ENCODE peak calls at places on chromosome 22, in seven cellular contexts. B is cardiac muscle cell; S is CD4-positive, alpha-beta memory T cell; U is fibroblast of lung; G is adrenal gland; R is PC-3; V is psoas muscle. K is an unnamed sample. For H3K9me3, the result is how much of the 10 kb centered on the place peaks cover.

GRCh38 chr22:26995222-26995621 is 337.8 kb downstream of the MIAT start:
- DNase-seq in B (no peak), S (no peak), U (no peak), G (no peak), R (no peak), V (no peak), K (no peak)

GRCh38 chr22:40419718-40420117 is 49.3 kb downstream of the SGSM3 start:
- DNase-seq in B (no peak), S (no peak), U (no peak), G (no peak), R (no peak), V (no peak), K (no peak)

GRCh38 chr22:44971651-44972362 is 38.0 kb downstream of the PHF21B start:
- DNase-seq in B (no peak), S (no peak), U (no peak), G (no peak), R (no peak), V (no peak), K (no peak)

GRCh38 chr22:38464992-38465672 is 2.8 kb upstream of the KDELR3 start:
- DNase-seq in B (no peak), S (no peak), U (no peak), G (no peak), R (no peak), V (no peak), K (no peak)

GRCh38 chr22:30270841-30271240 is 4.2 kb upstream of the OSM start:
- DNase-seq in B (no peak), S (no peak), U (peak), G (peak), R (no peak), V (peak), K (peak)

GRCh38 chr22:35406443-35406842 is 6.5 kb downstream of the MCM5 start:
- DNase-seq in B (no peak), S (no peak), U (no peak), G (no peak), R (no peak), V (no peak), K (no peak)

GRCh38 chr22:34344702-34345101 is 424.4 kb upstream of the LARGE1 start:
- DNase-seq in B (peak), S (no peak), U (no peak), G (no peak), R (no peak), V (no peak), K (no peak)

GRCh38 chr22:33050614-33051230 is 7.5 kb downstream of the SYN3 start:
- DNase-seq in B (no peak), S (no peak), U (no peak), G (no peak), R (no peak), V (no peak), K (no peak)

GRCh38 chr22:46681010-46681409 is 57.0 kb downstream of the CERK start:
- DNase-seq in B (no peak), S (no peak), U (no peak), G (no peak), R (no peak), V (no peak), K (no peak)

GRCh38 chr22:16717699-16718558 is 107.3 kb downstream of the XKR3 start:
- DNase-seq in B (no peak), S (no peak), U (no peak), G (no peak), R (no peak), V (no peak), K (no peak)

GRCh38 chr22:16721969-16722368 is 103.2 kb downstream of the XKR3 start:
- DNase-seq in B (no peak), S (no peak), U (no peak), G (no peak), R (no peak), V (no peak), K (no peak)
- H3K9me3 ChIP-seq in B (under half), S (under half), U (under half), G (under half), R (under half), V (under half), K (under half)

GRCh38 chr22:22061085-22062077 is 78.8 kb upstream of the TOP3B start:
- DNase-seq in B (no peak), S (no peak), U (peak), G (no peak), R (peak), V (peak), K (peak)
- H3K4me3 ChIP-seq in B (no peak), S (no peak), U (no peak), G (no peak), R (no peak), V (no peak), K (no peak)

DNA sequence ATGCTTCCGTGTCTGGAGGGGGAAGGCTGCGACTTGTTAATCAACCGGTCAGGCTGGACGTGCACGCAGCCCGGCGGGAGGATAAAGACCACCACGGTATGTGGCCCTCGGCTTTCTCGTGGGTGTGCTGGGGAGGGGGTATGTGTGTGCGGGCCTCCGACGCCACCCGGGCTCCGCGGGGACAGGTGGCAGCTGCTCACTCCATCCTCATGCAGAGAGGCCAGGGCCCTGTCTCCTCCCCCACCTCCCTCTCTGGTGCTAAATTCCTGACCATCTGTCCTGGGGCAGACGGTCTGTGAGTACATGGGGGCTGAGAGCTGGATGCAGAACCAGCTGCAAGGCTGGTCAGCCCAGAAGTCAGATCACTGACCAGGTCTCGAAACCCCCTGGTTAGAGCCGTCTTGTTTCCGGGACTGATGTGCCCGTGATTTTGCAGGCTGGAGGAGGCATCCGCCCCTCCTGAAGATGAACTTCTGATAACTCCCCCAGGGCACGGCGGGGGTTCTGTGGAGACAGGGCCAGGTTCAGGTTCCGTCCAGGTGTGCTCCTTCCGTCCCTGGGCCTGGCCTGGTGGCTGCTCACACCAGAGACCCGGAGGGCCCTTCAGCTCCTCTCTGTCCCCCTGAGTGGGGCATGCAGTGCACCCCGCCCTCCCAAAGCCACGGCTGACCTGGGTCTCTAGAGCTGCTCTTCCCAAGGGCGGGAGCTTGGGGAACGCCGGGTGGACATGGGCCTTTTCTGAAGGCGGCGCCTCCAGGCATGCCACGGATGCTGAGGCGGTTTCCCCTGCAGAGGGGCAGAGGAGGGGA is 1119.7 kb downstream of the BRD1 start:
- DNase-seq in B (no peak), S (no peak), U (no peak), G (no peak), R (no peak), V (no peak), K (no peak)
- H3K9me3 ChIP-seq in B (under half), S (under half), U (under half), G (under half), R (under half), V (under half), K (under half)

GRCh38 chr22:19993926-19994325 is 22.7 kb downstream of the ARVCF start:
- DNase-seq in B (no peak), S (no peak), U (no peak), G (no peak), R (no peak), V (peak), K (no peak)
- H3K4me3 ChIP-seq in B (no peak), S (no peak), U (no peak), G (no peak), R (no peak), V (no peak), K (no peak)

GRCh38 chr22:22047266-22047665 is 64.7 kb upstream of the TOP3B start:
- DNase-seq in B (no peak), S (no peak), U (no peak), G (no peak), R (no peak), V (no peak), K (no peak)

GRCh38 chr22:22046370-22046769 is 63.8 kb upstream of the TOP3B start:
- DNase-seq in B (no peak), S (no peak), U (no peak), G (no peak), R (no peak), V (no peak), K (no peak)

GRCh38 chr22:22044153-22044552 is 61.6 kb upstream of the TOP3B start:
- DNase-seq in B (no peak), S (no peak), U (no peak), G (no peak), R (no peak), V (no peak), K (no peak)

GRCh38 chr22:22047776-22048175 is 65.2 kb upstream of the TOP3B start:
- DNase-seq in B (no peak), S (no peak), U (no peak), G (no peak), R (no peak), V (no peak), K (no peak)

GRCh38 chr22:22045576-22046335 is 63.2 kb upstream of the TOP3B start:
- DNase-seq in B (no peak), S (no peak), U (no peak), G (no peak), R (no peak), V (no peak), K (no peak)
- H3K9me3 ChIP-seq in B (under half), S (under half), U (under half), G (under half), R (under half), V (under half), K (under half)

DNA sequence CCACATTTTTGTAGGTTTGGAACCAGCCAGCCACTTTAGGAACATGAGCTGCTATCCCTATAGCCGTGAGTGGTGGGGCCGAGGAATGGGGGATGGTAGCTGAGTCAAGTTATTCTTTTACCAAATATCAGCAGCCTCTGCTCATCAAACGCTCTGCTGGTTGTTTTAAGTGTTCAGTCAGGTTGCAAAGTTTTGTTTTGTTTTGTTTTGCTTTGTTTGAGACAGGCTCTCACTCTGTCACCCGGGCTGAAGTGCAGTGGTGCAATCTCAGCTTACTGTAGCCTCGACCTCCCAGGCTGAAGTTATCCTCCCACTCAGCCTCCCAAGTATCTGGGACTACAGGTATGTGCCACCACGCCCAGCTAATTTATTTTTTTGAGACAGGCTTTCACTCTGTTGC is 14.4 kb downstream of the CABIN1 start:
- DNase-seq in B (no peak), S (no peak), U (no peak), G (no peak), R (no peak), V (no peak), K (no peak)
- H3K4me3 ChIP-seq in B (no peak), S (no peak), U (no peak), G (no peak), R (no peak), V (no peak), K (no peak)